ENCODE peak calls at places on chromosomes 7 and 10, in ten cellular contexts. P is GM04503; F is NCI-H1105 treated with DMSO at 0.1 percent for 48 hours; N is activated gamma-delta T cell treated with Interleukin-2 at 50 U/mL for 16 hours; V is fibroblast of mammary gland; K is stomach; O is pons; M is activated naive CD8-positive, alpha-beta T cell treated with anti-CD3 and anti-CD28 coated beads for 36 hours; E is activated CD4-positive, alpha-beta T cell treated with anti-CD3 and anti-CD28 coated beads, Interleukin-2, amount 50 U/mL, for 1 hour; S is SW480. I is an unnamed sample.

GRCh38 chr10:108598831-108599230 is 1324.5 kb downstream of the XPNPEP1 start:
- DNase-seq in P (no peak), F (no peak), N (no peak), V (peak), K (no peak), O (no peak), M (no peak), E (no peak), S (no peak), I (no peak)

GRCh38 chr7:129635300-129636029 is 23.9 kb downstream of the NRF1 start:
- DNase-seq in P (peak), F (peak), N (peak), V (peak), K (peak), O (peak), M (peak), E (peak), S (peak), I (peak)

GRCh38 chr7:20076835-20077234 is 140.3 kb downstream of the MACC1 start:
- DNase-seq in P (no peak), F (no peak), N (no peak), V (no peak), K (no peak), O (no peak), M (no peak), E (no peak), S (no peak), I (no peak)

GRCh38 chr10:35758086-35758485 is 116.0 kb upstream of the FZD8 start:
- DNase-seq in P (no peak), F (no peak), N (no peak), V (peak), K (no peak), O (no peak), M (no peak), E (no peak), S (no peak), I (no peak)

GRCh38 chr7:106462365-106462859 is 177.6 kb upstream of the NAMPT start:
- DNase-seq in P (no peak), F (peak), N (no peak), V (peak), K (no peak), O (peak), M (no peak), E (no peak), S (peak), I (no peak)

GRCh38 chr10:24292304-24293291 is 83.7 kb downstream of the KIAA1217 start:
- DNase-seq in P (no peak), F (no peak), N (no peak), V (no peak), K (no peak), O (no peak), M (no peak), E (no peak), S (no peak), I (no peak)

GRCh38 chr7:45259966-45260646 is 102.5 kb downstream of the RAMP3 start:
- DNase-seq in P (no peak), F (no peak), N (peak), V (peak), K (peak), O (peak), M (peak), E (peak), S (peak), I (peak)

GRCh38 chr10:98673156-98673765 is 226.5 kb upstream of the HPS1 start:
- DNase-seq in P (no peak), F (peak), N (no peak), V (peak), K (no peak), O (no peak), M (no peak), E (no peak), S (no peak), I (no peak)

GRCh38 chr10:130190737-130191115 is 54.5 kb downstream of the GLRX3 start:
- DNase-seq in P (no peak), F (no peak), N (no peak), V (no peak), K (no peak), O (no peak), M (no peak), E (no peak), S (no peak), I (no peak)

GRCh38 chr10:114987995-114988394 is 50.0 kb downstream of the TRUB1 start:
- DNase-seq in P (peak), F (no peak), N (no peak), V (peak), K (no peak), O (no peak), M (no peak), E (no peak), S (no peak), I (no peak)

GRCh38 chr10:121411006-121411405 is 187.2 kb downstream of the FGFR2 start:
- DNase-seq in P (no peak), F (no peak), N (no peak), V (no peak), K (no peak), O (no peak), M (no peak), E (no peak), S (no peak), I (no peak)

GRCh38 chr7:85600425-85600824 is 413.6 kb upstream of the SEMA3D start:
- DNase-seq in P (no peak), F (no peak), N (no peak), V (no peak), K (no peak), O (peak), M (no peak), E (no peak), S (no peak), I (no peak)

GRCh38 chr7:12796397-12797136 is 109.1 kb downstream of the ARL4A start:
- DNase-seq in P (no peak), F (no peak), N (no peak), V (no peak), K (no peak), O (no peak), M (no peak), E (no peak), S (no peak), I (no peak)

I was measured in effector CD4-positive, alpha-beta T cell.